ENCODE peak calls at places on chromosomes 1 and 21, in nine cellular contexts. H is IMR-90; G is brain microvascular endothelial cell; F is dorsolateral prefrontal cortex; K is fibroblast of lung; A is left ventricle myocardium inferior; Y is CD8-positive, alpha-beta T cell; V is stomach; L is kidney. E is an unnamed sample.

GRCh38 chr21:37658121-37658993 is 257.9 kb downstream of the KCNJ6 start:
- DNase-seq in H (no peak), G (no peak), F (no peak), K (no peak), A (no peak), Y (no peak), V (no peak), L (no peak), E (no peak)

GRCh38 chr1:244599937-244600350 is 53.0 kb upstream of the DESI2 start:
- DNase-seq in H (peak), G (peak), F (no peak), K (peak), A (no peak), Y (peak), V (peak), L (no peak), E (peak)

GRCh38 chr1:39721664-39722063 is 17.0 kb upstream of the PPIE start:
- DNase-seq in H (no peak), G (no peak), F (no peak), K (no peak), A (no peak), Y (no peak), V (no peak), L (no peak), E (no peak)

GRCh38 chr1:110880708-110881374 is 7.9 kb downstream of the CD53 start:
- DNase-seq in H (no peak), G (no peak), F (no peak), K (no peak), A (no peak), Y (peak), V (no peak), L (no peak), E (no peak)

GRCh38 chr1:3651939-3652537 is at the start of gene TP73:
- DNase-seq in H (no peak), G (no peak), F (no peak), K (no peak), A (no peak), Y (no peak), V (no peak), L (peak), E (no peak)

GRCh38 chr1:2594001-2594640 is 7.5 kb downstream of the PRXL2B start:
- DNase-seq in H (no peak), G (no peak), F (peak), K (peak), A (peak), Y (no peak), V (peak), L (peak), E (no peak)

GRCh38 chr1:2256430-2257244 is 28.5 kb downstream of the SKI start:
- DNase-seq in H (no peak), G (no peak), F (no peak), K (no peak), A (no peak), Y (no peak), V (no peak), L (peak), E (no peak)

GRCh38 chr1:99180343-99180808 is 83.9 kb upstream of the PLPPR4 start:
- DNase-seq in H (peak), G (peak), F (peak), K (peak), A (peak), Y (peak), V (peak), L (no peak), E (peak)

GRCh38 chr1:213651077-213651476 is 336.7 kb upstream of the PROX1 start:
- DNase-seq in H (no peak), G (no peak), F (no peak), K (no peak), A (no peak), Y (no peak), V (no peak), L (no peak), E (no peak)

GRCh38 chr1:219159946-219160645 is 13.6 kb upstream of the LYPLAL1 start:
- DNase-seq in H (no peak), G (no peak), F (no peak), K (peak), A (no peak), Y (no peak), V (no peak), L (no peak), E (peak)

GRCh38 chr1:108556501-108556900 is 3.4 kb upstream of the EEIG2 start:
- DNase-seq in H (no peak), G (no peak), F (no peak), K (no peak), A (no peak), Y (no peak), V (no peak), L (no peak), E (no peak)

GRCh38 chr21:15031790-15032357 is 32.9 kb downstream of the NRIP1 start:
- DNase-seq in H (peak), G (peak), F (no peak), K (no peak), A (no peak), Y (no peak), V (no peak), L (no peak), E (no peak)

GRCh38 chr21:38955495-38955894 is 149.8 kb downstream of the ETS2 start:
- DNase-seq in H (peak), G (peak), F (peak), K (peak), A (peak), Y (no peak), V (peak), L (no peak), E (peak)

GRCh38 chr1:225875044-225875822 is 6.9 kb downstream of the TMEM63A start:
- DNase-seq in H (no peak), G (no peak), F (no peak), K (no peak), A (no peak), Y (no peak), V (peak), L (peak), E (peak)

GRCh38 chr1:61279570-61279969 is 197.2 kb downstream of the NFIA start:
- DNase-seq in H (no peak), G (no peak), F (no peak), K (no peak), A (no peak), Y (no peak), V (no peak), L (no peak), E (no peak)

GRCh38 chr1:211336161-211336560 is 9.5 kb downstream of the TRAF5 start:
- DNase-seq in H (no peak), G (no peak), F (no peak), K (no peak), A (no peak), Y (no peak), V (no peak), L (no peak), E (no peak)

GRCh38 chr1:237891979-237892378 is 1.3 kb upstream of the ZP4 start:
- DNase-seq in H (no peak), G (no peak), F (no peak), K (no peak), A (no peak), Y (no peak), V (no peak), L (no peak), E (peak)

GRCh38 chr1:115076384-115076906 is 12.9 kb downstream of the TSPAN2 start:
- DNase-seq in H (peak), G (no peak), F (no peak), K (no peak), A (no peak), Y (no peak), V (no peak), L (no peak), E (no peak)

GRCh38 chr1:235329139-235329808 is 904 bp downstream of the GGPS1 start:
- DNase-seq in H (peak), G (peak), F (peak), K (no peak), A (no peak), Y (peak), V (peak), L (peak), E (peak)

GRCh38 chr1:248688527-248689298 is 13.9 kb downstream of the OR14I1 start:
- DNase-seq in H (no peak), G (no peak), F (no peak), K (no peak), A (no peak), Y (no peak), V (no peak), L (no peak), E (no peak)

GRCh38 chr1:32007591-32007940 is 6.1 kb upstream of the KHDRBS1 start:
- DNase-seq in H (no peak), G (no peak), F (no peak), K (no peak), A (no peak), Y (no peak), V (no peak), L (no peak), E (no peak)

GRCh38 chr1:51284487-51284954 is 45.8 kb downstream of the TTC39A start:
- DNase-seq in H (peak), G (peak), F (no peak), K (no peak), A (no peak), Y (no peak), V (peak), L (no peak), E (no peak)

GRCh38 chr1:228543396-228543795 is 56.2 kb downstream of the RNF187 start:
- DNase-seq in H (no peak), G (no peak), F (no peak), K (no peak), A (no peak), Y (no peak), V (no peak), L (no peak), E (no peak)

GRCh38 chr1:41486892-41487728 is 2.6 kb upstream of the EDN2 start:
- DNase-seq in H (peak), G (no peak), F (no peak), K (peak), A (no peak), Y (no peak), V (no peak), L (peak), E (no peak)

GRCh38 chr1:202540448-202540847 is 169.8 kb downstream of the SYT2 start:
- DNase-seq in H (no peak), G (no peak), F (no peak), K (no peak), A (no peak), Y (no peak), V (no peak), L (no peak), E (no peak)
- H3K27ac ChIP-seq in H (no peak), G (no peak), F (peak), K (peak), A (peak), Y (no peak), V (no peak), L (no peak), E (no peak)

DNA sequence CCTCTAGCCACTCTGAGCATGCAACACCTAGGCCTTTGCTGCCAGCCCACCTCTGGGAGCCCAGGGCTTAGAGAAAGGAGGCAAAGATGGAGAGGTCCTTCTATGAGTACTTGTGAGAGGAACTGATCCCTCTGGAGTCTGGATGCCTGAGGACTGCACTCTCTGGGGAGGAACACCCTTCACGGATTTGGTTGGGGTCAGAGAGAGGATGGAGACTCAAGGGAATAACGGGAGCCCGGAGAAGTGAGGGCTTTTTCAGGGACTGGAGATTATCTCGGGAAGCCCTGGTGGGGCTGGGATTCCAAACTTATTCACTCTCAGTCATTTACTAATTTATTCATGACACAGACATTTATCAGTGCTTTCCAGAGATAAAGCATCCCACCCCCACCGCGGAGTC is 438 bp upstream of the C1orf232 start:
- DNase-seq in H (no peak), G (no peak), F (no peak), K (no peak), A (no peak), Y (no peak), V (no peak), L (no peak), E (no peak)
- TF ChIP-seq CTCF in H (no peak), G (no peak), F (no peak), K (no peak), A (no peak), Y (no peak), V (no peak), L (no peak), E (no peak)

GRCh38 chr1:231134624-231135023 is 27.2 kb upstream of the TRIM67 start:
- DNase-seq in H (no peak), G (no peak), F (no peak), K (no peak), A (no peak), Y (no peak), V (no peak), L (peak), E (no peak)

GRCh38 chr1:231138221-231138620 is 23.6 kb upstream of the TRIM67 start:
- DNase-seq in H (no peak), G (no peak), F (no peak), K (no peak), A (no peak), Y (no peak), V (no peak), L (no peak), E (no peak)

GRCh38 chr1:231139659-231140650 is 21.9 kb upstream of the TRIM67 start:
- DNase-seq in H (peak), G (peak), F (no peak), K (peak), A (no peak), Y (no peak), V (no peak), L (no peak), E (no peak)

DNA sequence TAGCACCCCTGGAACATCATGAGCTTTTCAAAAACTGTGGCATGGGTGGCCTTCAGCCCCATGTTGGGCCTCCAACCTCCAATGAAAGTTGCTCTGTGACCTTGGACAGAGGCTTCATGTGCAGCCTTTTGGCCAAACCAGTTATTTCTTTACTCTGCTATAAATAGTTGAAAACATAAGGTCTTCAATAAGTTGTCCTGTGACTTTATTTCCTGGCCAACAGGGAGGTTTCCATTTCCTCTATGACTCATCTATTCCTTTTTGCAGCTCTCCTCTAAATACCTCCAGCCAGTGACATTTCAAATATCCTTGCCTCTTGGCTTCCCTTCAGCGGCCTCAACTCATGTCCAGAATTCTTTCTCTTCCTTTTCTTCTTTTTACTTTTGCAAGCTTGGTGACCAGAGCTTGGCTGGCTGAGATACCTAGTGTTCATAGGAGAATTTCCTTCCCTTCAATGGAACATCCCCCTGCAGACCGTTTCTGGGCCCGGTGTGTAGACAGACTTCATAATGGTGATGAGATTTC is 22.7 kb upstream of the TRIM67 start:
- DNase-seq in H (peak), G (peak), F (no peak), K (peak), A (no peak), Y (no peak), V (no peak), L (no peak), E (no peak)
- H3K27ac ChIP-seq in H (peak), G (peak), F (no peak), K (peak), A (peak), Y (no peak), V (no peak), L (no peak), E (no peak)

DNA sequence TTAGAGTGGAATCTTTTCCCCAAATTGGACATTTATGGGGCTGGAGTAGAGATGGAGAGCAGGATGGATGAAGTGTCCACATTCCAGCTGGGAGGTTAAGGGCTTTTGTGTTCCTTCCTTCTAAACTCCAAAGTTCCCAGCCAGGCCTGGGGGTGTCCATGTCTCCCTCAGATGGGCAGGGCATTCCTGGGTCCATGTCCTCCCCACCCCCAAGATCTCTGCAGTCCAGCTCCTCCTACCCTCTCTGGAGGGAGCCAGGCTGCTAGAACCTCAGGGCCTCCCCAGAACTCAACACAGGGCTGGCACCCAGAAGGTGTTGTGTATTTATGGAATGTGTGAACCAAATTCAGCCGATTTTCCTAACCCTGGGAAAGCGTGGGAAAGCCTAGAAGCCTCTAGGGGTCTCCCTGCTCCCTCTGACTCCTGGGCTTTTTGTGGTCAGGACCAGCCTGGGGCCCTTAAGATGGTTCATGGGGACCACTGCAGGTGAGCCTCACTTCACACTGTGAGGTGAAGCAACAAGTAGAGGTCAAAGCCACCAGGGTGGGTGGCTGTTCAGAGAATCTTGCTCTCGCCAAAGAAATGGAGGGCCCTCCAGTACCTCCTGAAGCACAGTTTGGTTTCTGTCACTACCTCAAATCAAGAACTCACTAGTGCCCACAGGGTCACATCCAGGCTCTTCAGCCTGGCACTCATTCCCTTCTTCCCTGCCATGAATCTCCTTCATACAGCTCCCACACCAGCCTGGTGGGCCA is 54.8 kb downstream of the GLIS1 start:
- DNase-seq in H (no peak), G (no peak), F (no peak), K (no peak), A (no peak), Y (no peak), V (no peak), L (no peak), E (no peak)
- TF ChIP-seq CTCF in H (peak), G (peak), F (no peak), K (no peak), A (no peak), Y (no peak), V (no peak), L (no peak), E (no peak)

GRCh38 chr1:152050886-152051764 is 14.3 kb upstream of the S100A11 start:
- DNase-seq in H (peak), G (no peak), F (no peak), K (no peak), A (no peak), Y (no peak), V (no peak), L (no peak), E (peak)

GRCh38 chr1:152049291-152050073 is 12.7 kb upstream of the S100A11 start:
- DNase-seq in H (peak), G (no peak), F (no peak), K (peak), A (no peak), Y (no peak), V (no peak), L (no peak), E (peak)

GRCh38 chr1:152047607-152047953 is 10.8 kb upstream of the S100A11 start:
- DNase-seq in H (peak), G (no peak), F (no peak), K (no peak), A (no peak), Y (no peak), V (peak), L (no peak), E (peak)

GRCh38 chr1:152048641-152048970 is 11.8 kb upstream of the S100A11 start:
- DNase-seq in H (no peak), G (no peak), F (no peak), K (no peak), A (no peak), Y (no peak), V (no peak), L (no peak), E (no peak)

DNA sequence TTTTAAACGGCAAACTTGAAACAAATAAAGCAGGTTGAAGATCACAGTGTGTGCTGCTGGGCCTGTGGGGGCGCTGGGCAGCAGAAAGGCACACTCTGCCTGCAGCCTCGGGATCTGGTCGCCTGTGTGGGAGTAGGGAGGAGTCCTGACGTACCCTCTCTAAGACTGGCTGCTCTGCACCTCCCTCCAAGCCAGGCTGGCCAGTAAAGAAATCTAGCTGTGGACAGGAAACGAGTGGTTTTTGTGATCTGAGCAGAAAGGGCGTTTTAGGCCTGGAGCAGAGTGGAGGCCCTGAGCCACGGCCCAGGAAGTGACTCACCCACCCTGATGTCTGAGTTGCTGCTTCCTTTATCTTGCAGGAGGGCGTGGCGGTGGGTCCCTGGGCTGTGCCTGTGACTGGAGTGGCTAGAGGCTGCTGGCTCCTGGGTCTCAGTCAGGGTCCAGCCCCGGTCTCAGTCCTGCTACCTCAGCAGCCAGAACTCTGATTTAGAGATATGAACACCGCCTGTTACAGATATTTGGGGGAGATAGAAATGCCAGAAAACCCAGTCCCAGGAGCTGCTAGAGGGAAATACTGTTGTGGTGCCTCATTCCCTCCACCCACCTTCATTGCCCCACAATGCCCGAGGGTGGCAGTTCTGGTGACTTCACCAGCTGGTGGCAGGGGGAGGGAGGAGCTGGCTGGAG is 11.3 kb upstream of the S100A11 start:
- DNase-seq in H (peak), G (peak), F (peak), K (peak), A (peak), Y (peak), V (peak), L (peak), E (peak)
- H3K27ac ChIP-seq in H (peak), G (peak), F (peak), K (peak), A (peak), Y (peak), V (peak), L (peak), E (peak)

E was measured in RWPE1.